ENCODE peak calls at places on chromosomes 13 and 19, in five cellular contexts. One of them, this sample, is unnamed.
A peak's percentile ranks its signal among the peaks of the same experiment; 100 is the strongest.

GRCh38 chr19:30393046-30393445 is 20.9 kb downstream of the ZNF536 start:
- DNase-seq in tibial nerve: no peak
- DNase-seq in fibroblast of lung: no peak
- DNase-seq in psoas muscle: no peak
- DNase-seq in body of pancreas: no peak
- DNase-seq in this sample: no peak

GRCh38 chr13:114282143-114282685 is 813 bp downstream of the UPF3A start:
- DNase-seq in tibial nerve: no peak
- DNase-seq in fibroblast of lung: peak; percentile 73
- DNase-seq in psoas muscle: peak; percentile 29
- DNase-seq in body of pancreas: peak; percentile 45
- DNase-seq in this sample: no peak

GRCh38 chr13:28761586-28761985 is 42.8 kb upstream of the SLC46A3 start:
- DNase-seq in tibial nerve: no peak
- DNase-seq in fibroblast of lung: no peak
- DNase-seq in psoas muscle: no peak
- DNase-seq in body of pancreas: no peak
- DNase-seq in this sample: no peak

GRCh38 chr19:2962018-2962670 is 15.2 kb upstream of the TLE6 start:
- DNase-seq in tibial nerve: no peak
- DNase-seq in fibroblast of lung: peak; percentile 89
- DNase-seq in psoas muscle: no peak
- DNase-seq in body of pancreas: peak; percentile 58
- DNase-seq in this sample: no peak

GRCh38 chr19:44846455-44847143 is 502 bp downstream of the NECTIN2 start:
- DNase-seq in tibial nerve: no peak
- DNase-seq in fibroblast of lung: peak; percentile 12
- DNase-seq in psoas muscle: peak; percentile 40
- DNase-seq in body of pancreas: peak; percentile 32
- DNase-seq in this sample: no peak

GRCh38 chr13:30698023-30698422 is 37.3 kb upstream of the ALOX5AP start:
- DNase-seq in tibial nerve: no peak
- DNase-seq in fibroblast of lung: peak; percentile 91
- DNase-seq in psoas muscle: no peak
- DNase-seq in body of pancreas: no peak
- DNase-seq in this sample: no peak

GRCh38 chr13:71799320-71799719 is 67.7 kb downstream of the DACH1 start:
- DNase-seq in tibial nerve: no peak
- DNase-seq in fibroblast of lung: no peak
- DNase-seq in psoas muscle: no peak
- DNase-seq in body of pancreas: no peak
- DNase-seq in this sample: no peak

GRCh38 chr13:100789481-100789880 is 114.9 kb upstream of the TMTC4 start:
- DNase-seq in tibial nerve: no peak
- DNase-seq in fibroblast of lung: no peak
- DNase-seq in psoas muscle: no peak
- DNase-seq in body of pancreas: peak; percentile 17
- DNase-seq in this sample: no peak

DNA sequence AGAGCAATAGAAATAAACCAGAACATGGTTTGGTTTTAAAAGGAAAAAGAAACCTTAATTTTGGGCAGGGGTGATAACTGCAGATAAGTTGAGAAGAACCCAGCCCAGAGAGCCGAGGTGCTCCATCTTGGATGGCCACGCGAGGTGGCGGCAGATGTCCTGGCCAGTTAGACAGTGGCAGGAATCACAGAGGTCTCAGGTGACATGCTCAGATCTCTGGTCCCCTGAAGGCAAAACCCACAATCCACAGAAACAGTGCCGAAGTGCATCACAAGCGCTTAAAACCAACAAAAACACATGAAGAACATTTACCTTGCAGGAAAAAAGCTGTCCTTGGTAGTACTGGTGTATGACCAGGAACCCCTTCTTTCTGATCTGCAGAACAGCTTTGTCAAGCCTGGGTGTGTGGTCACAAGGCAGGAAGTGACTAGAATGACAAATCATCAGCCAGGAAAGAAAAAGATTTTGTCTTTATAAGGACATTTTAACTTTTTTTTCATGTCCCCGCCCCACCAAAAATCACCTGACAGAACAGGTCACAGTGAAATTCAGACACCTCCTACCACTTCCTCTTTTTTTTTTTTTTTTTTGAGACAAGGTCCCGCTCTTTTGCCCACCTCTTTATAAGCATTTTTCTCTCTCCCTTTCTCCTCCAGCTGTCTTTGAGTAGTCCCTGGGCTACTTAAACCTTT is at the start of gene LCP1:
- DNase-seq in tibial nerve: no peak
- DNase-seq in fibroblast of lung: no peak
- DNase-seq in psoas muscle: no peak
- DNase-seq in body of pancreas: no peak
- DNase-seq in this sample: no peak
- H3K4me3 ChIP-seq in tibial nerve: peak within 1 kb of the TSS; percentile 49
- H3K4me3 ChIP-seq in fibroblast of lung: no peak within 1 kb of the TSS
- H3K4me3 ChIP-seq in psoas muscle: peak within 1 kb of the TSS; percentile 46
- H3K4me3 ChIP-seq in body of pancreas: no peak within 1 kb of the TSS
- H3K4me3 ChIP-seq in this sample: peak within 1 kb of the TSS; percentile 63

GRCh38 chr19:39405261-39405912 is 1.3 kb upstream of the ZFP36 start:
- DNase-seq in tibial nerve: no peak
- DNase-seq in fibroblast of lung: no peak
- DNase-seq in psoas muscle: no peak
- DNase-seq in body of pancreas: no peak
- DNase-seq in this sample: no peak
- H3K4me3 ChIP-seq in tibial nerve: peak overlapping the region; percentile 81
- H3K4me3 ChIP-seq in fibroblast of lung: peak overlapping the region; percentile 98
- H3K4me3 ChIP-seq in psoas muscle: peak overlapping the region; percentile 97
- H3K4me3 ChIP-seq in body of pancreas: no peak overlapping the region
- H3K4me3 ChIP-seq in this sample: peak overlapping the region; percentile 94

DNA sequence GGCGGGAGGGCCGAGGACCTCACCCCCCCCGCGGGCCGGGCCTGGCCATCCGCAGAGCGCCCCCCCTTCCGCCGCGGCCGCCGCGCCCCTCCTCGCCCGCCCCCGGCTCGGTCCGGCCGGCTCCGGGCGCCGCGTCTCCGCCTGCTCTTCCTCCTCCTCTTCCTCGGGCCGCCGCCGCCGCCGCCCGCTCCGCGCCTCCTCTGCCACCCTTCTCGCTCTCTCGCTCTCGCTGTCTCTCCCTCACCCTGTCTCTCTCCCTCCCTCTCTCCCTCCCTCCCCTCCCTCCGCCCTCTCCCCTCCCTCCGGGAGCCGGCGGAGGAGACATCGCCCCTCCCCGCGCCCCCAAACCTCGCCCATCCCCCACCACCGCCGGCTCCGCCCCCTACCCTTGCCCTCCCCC is at the start of gene SHANK1:
- DNase-seq in tibial nerve: no peak
- DNase-seq in fibroblast of lung: peak; percentile 21
- DNase-seq in psoas muscle: no peak
- DNase-seq in body of pancreas: no peak
- DNase-seq in this sample: no peak
- H3K4me3 ChIP-seq in tibial nerve: peak within 1 kb of the TSS; percentile 5
- H3K4me3 ChIP-seq in fibroblast of lung: peak within 1 kb of the TSS; percentile 60
- H3K4me3 ChIP-seq in psoas muscle: peak within 1 kb of the TSS; percentile 32
- H3K4me3 ChIP-seq in body of pancreas: no peak within 1 kb of the TSS
- H3K4me3 ChIP-seq in this sample: peak within 1 kb of the TSS; percentile 55

GRCh38 chr19:7874857-7875393 is 735 bp upstream of the PRR36 start:
- DNase-seq in tibial nerve: no peak
- DNase-seq in fibroblast of lung: no peak
- DNase-seq in psoas muscle: no peak
- DNase-seq in body of pancreas: no peak
- DNase-seq in this sample: no peak
- H3K4me3 ChIP-seq in tibial nerve: no peak overlapping the region
- H3K4me3 ChIP-seq in fibroblast of lung: no peak overlapping the region
- H3K4me3 ChIP-seq in psoas muscle: no peak overlapping the region
- H3K4me3 ChIP-seq in body of pancreas: no peak overlapping the region
- H3K4me3 ChIP-seq in this sample: no peak overlapping the region

This sample was measured in thoracic aorta.